ENCODE peak calls at places on chromosomes 4 and X, in eight cellular contexts. One of them, this sample, is unnamed. For H3K9me3, the result is how much of the 10 kb centered on the place peaks cover.

GRCh38 chrX:150935466-150935865 is 37.0 kb upstream of the CD99L2 start:
- DNase-seq in kidney: peak
- DNase-seq in uterus: no peak
- DNase-seq in HCT116: no peak
- DNase-seq in hepatocyte: no peak
- DNase-seq in CD8-positive, alpha-beta T cell: no peak
- DNase-seq in PC-3: peak
- DNase-seq in heart right ventricle: no peak
- DNase-seq in this sample: no peak

GRCh38 chr4:132227349-132228165 is 921.5 kb upstream of the PCDH10 start:
- DNase-seq in kidney: no peak
- DNase-seq in uterus: no peak
- DNase-seq in HCT116: peak
- DNase-seq in hepatocyte: peak
- DNase-seq in CD8-positive, alpha-beta T cell: no peak
- DNase-seq in PC-3: peak
- DNase-seq in heart right ventricle: peak
- DNase-seq in this sample: no peak

GRCh38 chr4:183118585-183118984 is 19.5 kb downstream of the WWC2 start:
- DNase-seq in kidney: no peak
- DNase-seq in uterus: no peak
- DNase-seq in HCT116: no peak
- DNase-seq in hepatocyte: no peak
- DNase-seq in CD8-positive, alpha-beta T cell: no peak
- DNase-seq in PC-3: peak
- DNase-seq in heart right ventricle: no peak
- DNase-seq in this sample: peak

GRCh38 chr4:74793757-74794340 is 474 bp downstream of the BTC start:
- DNase-seq in kidney: peak
- DNase-seq in uterus: peak
- DNase-seq in HCT116: no peak
- DNase-seq in hepatocyte: peak
- DNase-seq in CD8-positive, alpha-beta T cell: no peak
- DNase-seq in PC-3: peak
- DNase-seq in heart right ventricle: peak
- DNase-seq in this sample: no peak

GRCh38 chr4:13340672-13341071 is 143.5 kb downstream of the RAB28 start:
- DNase-seq in kidney: no peak
- DNase-seq in uterus: no peak
- DNase-seq in HCT116: no peak
- DNase-seq in hepatocyte: no peak
- DNase-seq in CD8-positive, alpha-beta T cell: no peak
- DNase-seq in PC-3: peak
- DNase-seq in heart right ventricle: no peak
- DNase-seq in this sample: no peak

GRCh38 chr4:112604590-112604989 is 32.1 kb downstream of the ZGRF1 start:
- DNase-seq in kidney: no peak
- DNase-seq in uterus: no peak
- DNase-seq in HCT116: peak
- DNase-seq in hepatocyte: peak
- DNase-seq in CD8-positive, alpha-beta T cell: peak
- DNase-seq in PC-3: peak
- DNase-seq in heart right ventricle: no peak
- DNase-seq in this sample: peak

GRCh38 chr4:47598320-47598719 is 113.2 kb downstream of the ATP10D start:
- DNase-seq in kidney: no peak
- DNase-seq in uterus: no peak
- DNase-seq in HCT116: no peak
- DNase-seq in hepatocyte: no peak
- DNase-seq in CD8-positive, alpha-beta T cell: no peak
- DNase-seq in PC-3: no peak
- DNase-seq in heart right ventricle: no peak
- DNase-seq in this sample: no peak

GRCh38 chr4:139892973-139893736 is 227.5 kb downstream of the MGST2 start:
- DNase-seq in kidney: no peak
- DNase-seq in uterus: no peak
- DNase-seq in HCT116: no peak
- DNase-seq in hepatocyte: no peak
- DNase-seq in CD8-positive, alpha-beta T cell: no peak
- DNase-seq in PC-3: no peak
- DNase-seq in heart right ventricle: no peak
- DNase-seq in this sample: no peak

GRCh38 chr4:98879515-98879914 is 49.4 kb downstream of the EIF4E start:
- DNase-seq in kidney: no peak
- DNase-seq in uterus: no peak
- DNase-seq in HCT116: no peak
- DNase-seq in hepatocyte: no peak
- DNase-seq in CD8-positive, alpha-beta T cell: no peak
- DNase-seq in PC-3: no peak
- DNase-seq in heart right ventricle: no peak
- DNase-seq in this sample: no peak

GRCh38 chrX:74420194-74421035 is 878 bp upstream of the SLC16A2 start:
- DNase-seq in kidney: peak
- DNase-seq in uterus: peak
- DNase-seq in HCT116: no peak
- DNase-seq in hepatocyte: peak
- DNase-seq in CD8-positive, alpha-beta T cell: peak
- DNase-seq in PC-3: peak
- DNase-seq in heart right ventricle: peak
- DNase-seq in this sample: peak

GRCh38 chrX:101478366-101478765 is 6.9 kb upstream of the ARMCX4 start:
- DNase-seq in kidney: no peak
- DNase-seq in uterus: no peak
- DNase-seq in HCT116: no peak
- DNase-seq in hepatocyte: no peak
- DNase-seq in CD8-positive, alpha-beta T cell: no peak
- DNase-seq in PC-3: no peak
- DNase-seq in heart right ventricle: no peak
- DNase-seq in this sample: no peak

GRCh38 chrX:114615765-114616164 is 31.9 kb downstream of the HTR2C start:
- DNase-seq in kidney: no peak
- DNase-seq in uterus: no peak
- DNase-seq in HCT116: no peak
- DNase-seq in hepatocyte: no peak
- DNase-seq in CD8-positive, alpha-beta T cell: no peak
- DNase-seq in PC-3: no peak
- DNase-seq in heart right ventricle: no peak
- DNase-seq in this sample: no peak

DNA sequence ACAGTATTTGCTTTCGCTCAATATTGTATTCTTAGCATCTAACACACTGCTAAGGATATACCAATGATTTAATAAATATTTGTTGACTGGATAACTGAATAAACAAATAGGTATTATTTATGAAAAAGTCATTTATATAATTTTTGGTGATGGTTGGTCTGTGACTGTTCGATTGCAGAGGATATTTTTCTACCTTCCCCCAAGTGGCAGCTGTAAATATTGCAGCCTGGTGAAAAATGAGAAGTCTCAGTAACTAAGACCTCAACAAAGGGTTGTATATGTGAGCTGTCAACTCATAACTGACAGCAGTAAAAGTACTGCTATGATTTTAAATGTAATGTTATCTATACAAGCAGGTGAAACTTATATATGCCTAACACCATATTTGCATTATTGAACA is 36.0 kb downstream of the HTR2C start:
- DNase-seq in kidney: no peak
- DNase-seq in uterus: no peak
- DNase-seq in HCT116: no peak
- DNase-seq in hepatocyte: peak
- DNase-seq in CD8-positive, alpha-beta T cell: no peak
- DNase-seq in PC-3: peak
- DNase-seq in heart right ventricle: no peak
- DNase-seq in this sample: no peak
- TF ChIP-seq CTCF in kidney: peak
- TF ChIP-seq CTCF in uterus: no peak
- TF ChIP-seq CTCF in HCT116: peak
- TF ChIP-seq CTCF in hepatocyte: peak
- TF ChIP-seq CTCF in CD8-positive, alpha-beta T cell: no peak
- TF ChIP-seq CTCF in PC-3: peak
- TF ChIP-seq CTCF in heart right ventricle: peak
- TF ChIP-seq CTCF in this sample: peak

GRCh38 chr4:19133315-19133714 is 1111.8 kb upstream of the LCORL start:
- DNase-seq in kidney: no peak
- DNase-seq in uterus: no peak
- DNase-seq in HCT116: no peak
- DNase-seq in hepatocyte: no peak
- DNase-seq in CD8-positive, alpha-beta T cell: no peak
- DNase-seq in PC-3: no peak
- DNase-seq in heart right ventricle: no peak
- DNase-seq in this sample: no peak

GRCh38 chr4:19134685-19135084 is 1113.1 kb upstream of the LCORL start:
- DNase-seq in kidney: no peak
- DNase-seq in uterus: no peak
- DNase-seq in HCT116: no peak
- DNase-seq in hepatocyte: no peak
- DNase-seq in CD8-positive, alpha-beta T cell: no peak
- DNase-seq in PC-3: no peak
- DNase-seq in heart right ventricle: no peak
- DNase-seq in this sample: no peak

GRCh38 chr4:19130836-19131235 is 1109.3 kb upstream of the LCORL start:
- DNase-seq in kidney: no peak
- DNase-seq in uterus: no peak
- DNase-seq in HCT116: no peak
- DNase-seq in hepatocyte: no peak
- DNase-seq in CD8-positive, alpha-beta T cell: no peak
- DNase-seq in PC-3: peak
- DNase-seq in heart right ventricle: no peak
- DNase-seq in this sample: peak

DNA sequence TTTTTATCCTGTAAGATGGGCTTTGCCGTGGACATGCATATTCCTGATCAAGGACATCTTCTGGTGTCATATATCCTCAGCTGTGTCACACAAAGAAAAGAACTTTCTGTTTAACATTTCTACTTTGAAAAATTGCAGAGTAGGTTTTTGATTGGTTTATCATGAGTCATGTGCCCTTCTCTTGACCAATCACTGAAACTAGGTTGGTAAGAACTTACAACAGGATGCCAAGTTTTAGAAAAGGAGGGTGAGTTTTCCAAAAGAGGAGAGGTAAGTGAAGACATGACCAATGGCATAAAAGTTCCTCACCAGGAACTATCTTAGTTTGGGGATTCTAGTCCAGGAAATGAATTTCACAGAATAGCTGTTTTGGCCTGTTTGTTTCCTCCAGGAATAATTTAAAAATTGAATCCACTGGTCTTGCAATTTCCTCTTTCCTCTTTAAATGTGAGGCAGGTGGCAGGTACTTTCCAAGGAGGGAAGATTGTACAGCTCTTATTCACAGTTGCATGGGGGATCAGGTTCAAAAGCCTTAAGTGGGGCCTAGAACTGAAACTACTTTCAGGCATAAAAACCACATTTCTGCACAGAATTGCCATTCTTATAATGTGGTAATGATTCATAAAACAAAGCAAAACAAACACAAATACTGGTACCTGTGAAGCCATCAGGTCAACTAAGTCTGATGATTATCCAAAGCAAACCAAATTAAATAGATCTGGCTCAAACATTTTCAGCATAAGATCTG is 1114.5 kb upstream of the LCORL start:
- DNase-seq in kidney: no peak
- DNase-seq in uterus: no peak
- DNase-seq in HCT116: no peak
- DNase-seq in hepatocyte: no peak
- DNase-seq in CD8-positive, alpha-beta T cell: no peak
- DNase-seq in PC-3: no peak
- DNase-seq in heart right ventricle: no peak
- DNase-seq in this sample: no peak
- H3K9me3 ChIP-seq in kidney: under half
- H3K9me3 ChIP-seq in uterus: under half
- H3K9me3 ChIP-seq in HCT116: under half
- H3K9me3 ChIP-seq in hepatocyte: under half
- H3K9me3 ChIP-seq in CD8-positive, alpha-beta T cell: under half
- H3K9me3 ChIP-seq in PC-3: under half
- H3K9me3 ChIP-seq in heart right ventricle: under half
- H3K9me3 ChIP-seq in this sample: under half

GRCh38 chr4:184856277-184856609 is 30.5 kb upstream of the ACSL1 start:
- DNase-seq in kidney: no peak
- DNase-seq in uterus: no peak
- DNase-seq in HCT116: no peak
- DNase-seq in hepatocyte: no peak
- DNase-seq in CD8-positive, alpha-beta T cell: no peak
- DNase-seq in PC-3: no peak
- DNase-seq in heart right ventricle: no peak
- DNase-seq in this sample: no peak
- H3K27ac ChIP-seq in kidney: no peak
- H3K27ac ChIP-seq in uterus: no peak
- H3K27ac ChIP-seq in HCT116: no peak
- H3K27ac ChIP-seq in hepatocyte: no peak
- H3K27ac ChIP-seq in CD8-positive, alpha-beta T cell: no peak
- H3K27ac ChIP-seq in PC-3: no peak
- H3K27ac ChIP-seq in heart right ventricle: no peak
- H3K27ac ChIP-seq in this sample: no peak

DNA sequence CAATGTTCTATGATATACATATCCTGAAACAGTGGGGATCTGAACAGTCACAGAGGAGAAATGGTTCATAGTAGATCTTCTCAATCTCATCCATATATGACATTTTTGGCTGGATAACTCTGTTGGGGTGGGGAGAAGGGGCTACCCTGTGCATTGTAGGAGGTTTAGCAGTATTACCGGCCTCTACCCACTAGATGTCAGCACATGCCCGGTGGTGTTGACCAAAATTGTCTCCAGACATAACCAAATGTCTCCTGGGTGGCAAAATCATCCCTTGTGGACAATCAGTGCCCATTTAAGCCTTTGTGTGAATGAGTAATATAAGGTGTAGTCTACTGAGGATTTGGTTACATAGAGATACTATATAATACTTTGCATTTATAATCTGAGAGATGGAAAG is 89.9 kb downstream of the PLS3 start:
- DNase-seq in kidney: no peak
- DNase-seq in uterus: peak
- DNase-seq in HCT116: peak
- DNase-seq in hepatocyte: peak
- DNase-seq in CD8-positive, alpha-beta T cell: no peak
- DNase-seq in PC-3: peak
- DNase-seq in heart right ventricle: no peak
- DNase-seq in this sample: no peak
- TF ChIP-seq CTCF in kidney: peak
- TF ChIP-seq CTCF in uterus: peak
- TF ChIP-seq CTCF in HCT116: peak
- TF ChIP-seq CTCF in hepatocyte: peak
- TF ChIP-seq CTCF in CD8-positive, alpha-beta T cell: no peak
- TF ChIP-seq CTCF in PC-3: peak
- TF ChIP-seq CTCF in heart right ventricle: peak
- TF ChIP-seq CTCF in this sample: peak

DNA sequence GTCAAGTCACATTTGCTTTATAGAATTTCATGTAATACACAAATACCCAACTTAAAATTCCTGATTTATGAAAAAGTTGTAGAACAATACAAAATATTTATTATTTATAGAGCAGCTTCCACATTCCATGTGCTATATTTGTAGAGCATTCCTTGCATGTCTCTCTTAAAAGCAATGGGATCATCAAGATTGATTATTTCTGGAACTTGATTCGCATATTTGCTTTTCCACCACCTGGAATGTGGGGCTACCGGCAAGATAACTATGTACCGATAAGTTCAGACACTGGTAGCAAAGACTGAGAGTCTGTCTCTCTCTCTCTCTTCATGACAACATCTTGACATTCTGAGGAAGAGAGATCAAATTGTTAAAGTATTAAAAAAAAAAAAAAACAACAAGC is 59.3 kb downstream of the MAPK10 start:
- DNase-seq in kidney: no peak
- DNase-seq in uterus: no peak
- DNase-seq in HCT116: no peak
- DNase-seq in hepatocyte: no peak
- DNase-seq in CD8-positive, alpha-beta T cell: no peak
- DNase-seq in PC-3: no peak
- DNase-seq in heart right ventricle: no peak
- DNase-seq in this sample: no peak
- H3K9me3 ChIP-seq in kidney: under half
- H3K9me3 ChIP-seq in uterus: under half
- H3K9me3 ChIP-seq in HCT116: under half
- H3K9me3 ChIP-seq in hepatocyte: under half
- H3K9me3 ChIP-seq in CD8-positive, alpha-beta T cell: under half
- H3K9me3 ChIP-seq in PC-3: under half
- H3K9me3 ChIP-seq in heart right ventricle: under half
- H3K9me3 ChIP-seq in this sample: under half